ENCODE peak calls at places on chromosomes 11 and 22, in eight cellular contexts. Q is heart left ventricle, J is upper lobe of right lung, I is right lobe of liver, O is AG09309, E is epithelial cell of proximal tubule, C is WTC11, A is breast epithelium. R is an unnamed sample.

GRCh38 chr11:99268895-99269294 is 248.1 kb downstream of the CNTN5 start:
- DNase-seq in J (no peak), E (no peak), A (no peak), I (no peak), C (no peak), Q (no peak), O (no peak), R (no peak)

GRCh38 chr11:75325713-75326438 is 25.6 kb downstream of the ARRB1 start:
- DNase-seq in J (peak), C (no peak), Q (no peak), E (no peak), A (no peak), O (peak), I (peak), R (no peak)

GRCh38 chr11:69817265-69818236 is 1.7 kb downstream of the FGF3 start:
- DNase-seq in Q (no peak), O (no peak), I (peak), E (no peak), J (no peak), C (peak), A (no peak), R (no peak)

GRCh38 chr11:8760896-8761295 is 78.3 kb downstream of the RPL27A start:
- DNase-seq in E (no peak), I (no peak), J (no peak), A (no peak), Q (no peak), O (no peak), C (no peak), R (no peak)

GRCh38 chr11:57395905-57396623 is 5.6 kb upstream of the PRG2 start:
- DNase-seq in C (no peak), I (no peak), Q (no peak), A (no peak), J (no peak), O (no peak), E (no peak), R (no peak)

GRCh38 chr11:44324787-44325525 is 15.0 kb upstream of the ALX4 start:
- DNase-seq in O (no peak), J (peak), C (no peak), A (no peak), Q (no peak), I (no peak), E (no peak), R (no peak)

GRCh38 chr11:114358711-114359110 is 41.6 kb downstream of the C11orf71 start:
- DNase-seq in E (no peak), Q (no peak), O (no peak), J (no peak), C (no peak), A (peak), I (no peak), R (no peak)

GRCh38 chr11:123195182-123196059 is at the start of gene CLMP:
- DNase-seq in O (no peak), C (peak), A (peak), E (no peak), I (no peak), Q (peak), J (peak), R (no peak)

GRCh38 chr11:9741260-9741659 is 77.4 kb downstream of the SWAP70 start:
- DNase-seq in E (no peak), J (no peak), A (no peak), I (no peak), Q (no peak), O (no peak), C (no peak), R (no peak)

GRCh38 chr11:33234397-33235168 is 22.6 kb upstream of the HIPK3 start:
- DNase-seq in E (no peak), J (no peak), C (no peak), A (no peak), O (no peak), I (no peak), Q (no peak), R (no peak)

GRCh38 chr11:36131719-36132349 is 157.4 kb downstream of the COMMD9 start:
- DNase-seq in O (no peak), C (peak), I (peak), J (no peak), Q (peak), A (peak), E (no peak), R (no peak)

GRCh38 chr11:113521737-113522517 is 46.7 kb upstream of the DRD2 start:
- DNase-seq in I (no peak), O (no peak), A (no peak), C (no peak), E (no peak), Q (no peak), J (no peak), R (no peak)

GRCh38 chr11:120512727-120513435 is 1.3 kb downstream of the GRIK4 start:
- DNase-seq in E (no peak), I (no peak), Q (no peak), O (no peak), J (peak), A (no peak), C (no peak), R (no peak)

GRCh38 chr11:125364085-125364822 is 131.8 kb downstream of the FEZ1 start:
- DNase-seq in J (no peak), C (no peak), E (no peak), A (no peak), Q (no peak), I (no peak), O (no peak), R (no peak)

GRCh38 chr11:123301696-123302400 is 106.8 kb upstream of the CLMP start:
- DNase-seq in A (no peak), I (peak), O (no peak), J (peak), C (peak), E (no peak), Q (peak), R (peak)

GRCh38 chr11:32109138-32109537 is 18.3 kb downstream of the RCN1 start:
- DNase-seq in I (no peak), Q (no peak), A (no peak), C (no peak), O (no peak), J (no peak), E (no peak), R (no peak)

GRCh38 chr11:36364551-36364950 is 68.5 kb downstream of the PRR5L start:
- DNase-seq in O (no peak), Q (no peak), A (no peak), C (no peak), E (no peak), I (no peak), J (no peak), R (no peak)

GRCh38 chr22:40855104-40855959 is 1.1 kb downstream of the ST13 start:
- DNase-seq in A (no peak), E (no peak), O (no peak), C (no peak), I (no peak), J (no peak), Q (no peak), R (no peak)

GRCh38 chr22:40855960-40856512 is 403 bp downstream of the ST13 start:
- DNase-seq in I (no peak), A (peak), O (no peak), C (peak), E (no peak), J (no peak), Q (no peak), R (peak)

GRCh38 chr22:40857309-40857851 is 432 bp downstream of the XPNPEP3 start:
- DNase-seq in A (no peak), C (no peak), O (no peak), I (no peak), E (no peak), Q (no peak), J (no peak), R (no peak)

GRCh38 chr22:40853961-40854360 is 2.5 kb downstream of the ST13 start:
- DNase-seq in A (no peak), C (no peak), I (no peak), E (no peak), J (no peak), Q (no peak), O (no peak), R (no peak)

GRCh38 chr22:40856513-40857308 is at the start of the genes ST13 and XPNPEP3:
- DNase-seq in I (peak), E (peak), Q (peak), J (peak), C (peak), O (peak), A (peak), R (peak)
- TF ChIP-seq CTCF in I (no peak), E (peak), Q (no peak), J (peak), C (no peak), O (peak), A (no peak), R (no peak)

GRCh38 chr11:134532921-134533421 is 120.9 kb upstream of the B3GAT1 start:
- DNase-seq in A (no peak), Q (peak), C (no peak), O (no peak), I (no peak), E (no peak), J (peak), R (no peak)
- TF ChIP-seq CTCF in A (no peak), Q (no peak), C (no peak), O (no peak), I (no peak), E (no peak), J (no peak), R (no peak)

GRCh38 chr11:133619973-133620372 is 87.7 kb upstream of the OPCML start:
- DNase-seq in J (no peak), E (no peak), I (no peak), O (no peak), A (no peak), Q (no peak), C (no peak), R (no peak)
- TF ChIP-seq CTCF in J (peak), E (no peak), I (peak), O (no peak), A (no peak), Q (no peak), C (no peak), R (no peak)

DNA sequence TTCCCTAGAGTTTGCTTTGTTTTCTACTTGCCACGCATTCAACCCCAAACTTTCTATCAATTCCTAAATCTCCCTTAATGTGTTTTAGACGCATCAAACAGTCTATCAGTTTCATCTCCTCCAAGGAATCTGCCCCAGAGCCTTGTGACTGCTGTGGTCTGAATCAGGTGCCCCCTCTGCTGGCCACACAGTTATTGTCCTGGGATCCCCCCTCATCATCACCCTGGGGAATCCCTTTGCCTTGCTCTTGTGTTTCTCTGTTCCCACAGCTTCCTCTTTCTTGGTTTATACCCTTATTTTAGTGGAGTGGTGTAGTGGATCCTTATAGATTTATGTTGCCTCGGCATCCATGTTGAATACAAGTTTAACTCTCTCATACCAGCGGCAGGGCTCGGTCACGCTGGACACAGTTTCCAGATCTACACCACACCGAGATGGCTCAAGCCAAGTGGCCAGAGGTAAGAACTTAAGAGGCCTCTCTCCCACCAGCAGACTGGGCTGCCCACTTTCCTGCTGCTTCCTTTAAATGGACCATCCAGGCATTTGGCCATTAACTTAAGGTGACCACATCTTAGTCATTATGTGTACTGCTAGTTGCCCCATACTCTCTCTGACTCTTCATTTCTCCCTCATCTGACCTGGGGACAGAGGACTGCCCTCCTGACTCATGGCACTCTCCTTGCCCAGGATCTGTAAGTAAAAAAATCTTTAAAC is 8.2 kb downstream of the UPB1 start:
- DNase-seq in C (peak), J (no peak), A (peak), I (peak), E (no peak), Q (peak), O (no peak), R (peak)
- TF ChIP-seq CTCF in C (peak), J (peak), A (no peak), I (peak), E (peak), Q (peak), O (peak), R (peak)

DNA sequence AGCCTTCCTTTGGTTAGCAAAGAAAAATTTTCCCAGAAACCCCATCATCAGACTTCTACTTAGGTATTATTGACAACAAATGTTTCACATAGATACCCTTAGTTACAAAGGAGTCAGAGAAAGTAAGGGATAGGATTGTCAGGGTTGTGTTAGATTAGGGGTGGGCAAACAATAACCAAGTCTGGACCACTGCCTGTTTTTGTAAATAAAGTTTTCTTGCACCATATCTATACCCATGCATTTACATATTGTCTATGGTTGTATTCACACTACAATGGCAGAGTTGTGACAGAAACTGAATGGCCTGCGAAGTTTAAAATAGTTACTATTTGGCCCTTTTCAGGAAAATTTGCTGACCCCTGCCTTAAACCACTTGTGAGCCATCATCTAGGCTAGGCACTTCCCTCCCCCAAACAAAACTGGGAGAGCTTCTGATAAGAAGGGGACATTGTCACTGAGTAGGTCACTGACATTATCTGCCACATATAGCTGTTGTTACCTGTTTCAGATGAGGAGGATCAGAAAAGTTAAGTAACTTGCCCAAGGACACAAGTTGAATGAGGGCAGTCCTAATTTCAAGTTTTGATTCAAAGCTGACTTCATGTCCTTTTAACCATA is 40.7 kb upstream of the TMEM135 start:
- DNase-seq in A (no peak), E (no peak), Q (no peak), C (no peak), O (no peak), J (no peak), I (no peak), R (no peak)
- TF ChIP-seq CTCF in A (no peak), E (no peak), Q (no peak), C (no peak), O (no peak), J (no peak), I (no peak), R (no peak)

GRCh38 chr11:103257360-103257759 is 148.1 kb downstream of the DYNC2H1 start:
- DNase-seq in E (no peak), Q (no peak), C (no peak), A (no peak), I (no peak), O (no peak), J (no peak), R (no peak)
- TF ChIP-seq CTCF in E (peak), Q (no peak), C (no peak), A (no peak), I (no peak), O (peak), J (peak), R (no peak)

GRCh38 chr22:36454916-36455570 is 26.4 kb downstream of the TXN2 start:
- DNase-seq in O (no peak), I (peak), C (peak), A (peak), Q (peak), J (peak), E (no peak), R (peak)
- TF ChIP-seq CTCF in O (no peak), I (no peak), C (no peak), A (no peak), Q (no peak), J (no peak), E (no peak), R (no peak)

DNA sequence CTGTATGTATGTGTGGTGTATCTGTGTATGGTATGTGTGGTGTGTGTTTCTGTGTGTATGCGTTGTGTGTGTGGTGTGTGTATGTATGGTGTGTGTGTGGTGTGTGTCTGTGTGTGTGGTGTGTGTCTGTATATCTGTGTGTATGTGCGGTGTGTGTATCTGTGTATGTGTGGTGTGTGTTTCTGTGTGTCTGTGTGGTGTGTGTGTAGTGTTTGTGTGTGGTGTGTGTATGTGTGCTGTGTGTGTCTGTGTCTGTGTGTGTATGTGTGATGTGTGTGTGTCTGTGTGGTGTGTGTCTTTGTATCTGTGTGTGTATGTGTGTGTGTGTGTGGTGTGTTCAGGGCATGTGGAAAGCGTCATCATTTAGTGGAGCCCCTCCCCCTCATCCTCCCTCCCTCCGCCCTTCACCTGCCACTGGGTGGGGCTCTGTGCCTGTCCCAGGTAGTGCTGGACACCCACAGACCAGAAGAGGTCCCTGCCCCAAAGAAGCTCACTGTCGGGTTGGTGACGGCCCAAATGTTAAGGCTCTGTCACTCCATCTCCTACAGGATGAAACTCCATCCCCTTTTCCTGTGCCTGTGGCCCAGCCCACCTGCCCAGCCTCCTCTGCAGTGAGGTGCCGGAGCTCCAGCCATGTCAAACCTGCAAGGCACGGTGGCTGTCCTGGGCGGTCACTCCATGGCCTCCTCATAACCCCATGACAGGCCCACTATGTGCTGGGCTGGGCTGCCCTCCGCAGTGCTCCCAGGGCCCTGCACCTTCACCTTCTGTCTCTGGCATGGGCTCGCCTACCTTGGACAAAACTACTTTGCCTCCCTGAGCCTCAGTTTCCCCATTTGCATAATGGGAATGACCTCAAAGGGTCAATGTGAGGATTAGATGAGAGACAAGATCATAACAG is 23.4 kb upstream of the SHISAL1 start:
- DNase-seq in Q (no peak), I (no peak), E (no peak), O (no peak), C (peak), A (no peak), J (no peak), R (no peak)
- TF ChIP-seq CTCF in Q (no peak), I (no peak), E (peak), O (no peak), C (no peak), A (no peak), J (no peak), R (no peak)